ENCODE peak calls at places on chromosomes 2 and 18, in seven cellular contexts. B, K, P, Y, L, S and Z are unnamed samples.

GRCh38 chr18:60965856-60966255 is 367.4 kb upstream of the CDH20 start:
- DNase-seq in B (no peak), K (no peak), P (no peak), Y (no peak), L (no peak), S (no peak), Z (no peak)

GRCh38 chr2:101168647-101169046 is 17.5 kb upstream of the TBC1D8 start:
- DNase-seq in B (no peak), K (no peak), P (no peak), Y (no peak), L (no peak), S (no peak), Z (no peak)

GRCh38 chr2:63819765-63820717 is 21.7 kb upstream of the UGP2 start:
- DNase-seq in B (no peak), K (no peak), P (no peak), Y (no peak), L (no peak), S (no peak), Z (no peak)

GRCh38 chr2:28247747-28248146 is 144.9 kb upstream of the FOSL2 start:
- DNase-seq in B (no peak), K (no peak), P (no peak), Y (no peak), L (no peak), S (no peak), Z (no peak)

GRCh38 chr2:25286025-25286400 is 55.7 kb downstream of the DNMT3A start:
- DNase-seq in B (peak; percentile 50), K (peak; percentile 63), P (no peak), Y (peak; percentile 54), L (no peak), S (peak; percentile 77), Z (peak; percentile 75)

GRCh38 chr2:12452211-12452610 is 264.5 kb upstream of the TRIB2 start:
- DNase-seq in B (no peak), K (no peak), P (no peak), Y (no peak), L (no peak), S (no peak), Z (no peak)

GRCh38 chr2:189304360-189304759 is 124.8 kb upstream of the COL5A2 start:
- DNase-seq in B (no peak), K (peak; percentile 37), P (no peak), Y (peak; percentile 29), L (no peak), S (no peak), Z (no peak)

GRCh38 chr2:46847726-46848421 is 67.7 kb downstream of the MCFD2 start:
- DNase-seq in B (peak; percentile 73), K (no peak), P (no peak), Y (no peak), L (no peak), S (no peak), Z (no peak)

GRCh38 chr2:40032650-40033319 is 253.7 kb upstream of the THUMPD2 start:
- DNase-seq in B (peak; percentile 96), K (no peak), P (no peak), Y (no peak), L (peak; percentile 56), S (no peak), Z (no peak)

GRCh38 chr18:74901347-74902169 is 303.9 kb downstream of the ZNF407 start:
- DNase-seq in B (no peak), K (no peak), P (no peak), Y (no peak), L (no peak), S (no peak), Z (no peak)

GRCh38 chr2:171389325-171389724 is 44.5 kb downstream of the METTL8 start:
- DNase-seq in B (no peak), K (no peak), P (no peak), Y (no peak), L (no peak), S (no peak), Z (no peak)

GRCh38 chr2:65737452-65738011 is 305.1 kb upstream of the SPRED2 start:
- DNase-seq in B (no peak), K (no peak), P (no peak), Y (no peak), L (no peak), S (no peak), Z (no peak)

GRCh38 chr2:120283649-120284048 is 31.0 kb downstream of the RALB start:
- DNase-seq in B (peak; percentile 39), K (no peak), P (no peak), Y (no peak), L (peak; percentile 10), S (no peak), Z (no peak)

GRCh38 chr2:224242543-224242942 is 159.4 kb downstream of the FAM124B start:
- DNase-seq in B (peak; percentile 14), K (no peak), P (no peak), Y (no peak), L (no peak), S (no peak), Z (no peak)

GRCh38 chr2:232435805-232436204 is 20.1 kb upstream of the ALPI start:
- DNase-seq in B (no peak), K (no peak), P (no peak), Y (no peak), L (no peak), S (no peak), Z (no peak)

GRCh38 chr2:205288681-205289080 is 393.6 kb upstream of the NRP2 start:
- DNase-seq in B (no peak), K (no peak), P (no peak), Y (no peak), L (no peak), S (no peak), Z (no peak)

GRCh38 chr18:49431563-49431962 is 28.9 kb downstream of the DYM start:
- DNase-seq in B (peak; percentile 46), K (no peak), P (no peak), Y (no peak), L (peak; percentile 25), S (no peak), Z (no peak)

GRCh38 chr2:240983361-240983995 is 14.9 kb upstream of the SNED1 start:
- DNase-seq in B (no peak), K (no peak), P (peak; percentile 76), Y (no peak), L (no peak), S (peak; percentile 69), Z (peak; percentile 69)

GRCh38 chr2:14530506-14530905 is 102.0 kb upstream of the LRATD1 start:
- DNase-seq in B (peak; percentile 53), K (no peak), P (no peak), Y (no peak), L (no peak), S (no peak), Z (no peak)

GRCh38 chr2:234512884-234513669 is 16.2 kb upstream of the ARL4C start:
- DNase-seq in B (peak; percentile 33), K (no peak), P (peak; percentile 60), Y (no peak), L (no peak), S (no peak), Z (no peak)